ENCODE peak calls at places on chromosomes 5 and 9, in ten cellular contexts. A is heart right ventricle; C is stimulated activated CD4-positive, alpha-beta T cell treated with anti-CD3 and anti-CD28 coated beads, Interleukin-2, amount 100 ng/mL, for 24 hours; F is NCI-H1417; Z is T follicular helper cell; G is stimulated activated naive CD4-positive, alpha-beta T cell; X is T1000; L is NCI-H345; E is A549; R is activated T-cell treated with anti-CD3 and anti-CD28 coated beads, Interleukin-2, amount 50 U/mL, for 48 hours. I is an unnamed sample.

GRCh38 chr9:130461218-130461630 is 16.5 kb downstream of the ASS1 start:
- DNase-seq in F (peak), A (peak), Z (peak), L (peak), X (peak), C (peak), R (peak), G (peak), E (peak), I (no peak)

GRCh38 chr5:55278778-55279177 is 28.7 kb downstream of the DHX29 start:
- DNase-seq in F (no peak), R (no peak), Z (no peak), A (no peak), L (no peak), E (no peak), X (no peak), G (no peak), C (no peak), I (no peak)

GRCh38 chr5:99936911-99937310 is 598.3 kb upstream of the FAM174A start:
- DNase-seq in A (no peak), X (no peak), E (no peak), R (no peak), C (no peak), G (no peak), L (no peak), F (no peak), Z (no peak), I (no peak)

GRCh38 chr5:137627293-137627692 is 108.6 kb downstream of the KLHL3 start:
- DNase-seq in R (no peak), L (peak), Z (no peak), E (no peak), A (no peak), C (no peak), F (no peak), G (no peak), X (no peak), I (no peak)

GRCh38 chr9:83047839-83048775 is 14.8 kb downstream of the RASEF start:
- DNase-seq in X (no peak), C (no peak), L (no peak), Z (no peak), A (peak), F (no peak), G (no peak), R (no peak), E (peak), I (no peak)

GRCh38 chr5:175654807-175655206 is 3.1 kb upstream of the HRH2 start:
- DNase-seq in Z (no peak), E (no peak), R (peak), L (peak), G (no peak), C (no peak), A (no peak), F (no peak), X (no peak), I (no peak)

GRCh38 chr5:84450617-84451414 is 66.1 kb upstream of the EDIL3 start:
- DNase-seq in X (no peak), F (no peak), L (no peak), R (no peak), E (no peak), G (no peak), Z (no peak), C (no peak), A (no peak), I (no peak)

GRCh38 chr5:40321514-40321913 is 358.2 kb upstream of the PTGER4 start:
- DNase-seq in E (no peak), Z (no peak), F (no peak), G (no peak), X (no peak), R (no peak), L (no peak), A (no peak), C (no peak), I (no peak)

GRCh38 chr9:8899541-8899940 is 1100.0 kb upstream of the DMAC1 start:
- DNase-seq in X (no peak), R (no peak), Z (no peak), F (no peak), E (no peak), C (no peak), G (no peak), L (no peak), A (no peak), I (no peak)

GRCh38 chr5:71471193-71471592 is 15.7 kb downstream of the BDP1 start:
- DNase-seq in Z (no peak), C (no peak), R (no peak), E (no peak), G (no peak), X (peak), F (no peak), A (no peak), L (no peak), I (no peak)

GRCh38 chr5:114335391-114335790 is 26.5 kb upstream of the KCNN2 start:
- DNase-seq in C (no peak), R (no peak), E (no peak), F (no peak), X (no peak), L (no peak), Z (no peak), A (no peak), G (no peak), I (no peak)

GRCh38 chr9:14811844-14812243 is 89.3 kb upstream of the CER1 start:
- DNase-seq in F (no peak), E (no peak), Z (no peak), L (no peak), C (no peak), R (no peak), G (no peak), A (no peak), X (no peak), I (no peak)

GRCh38 chr9:34508951-34509350 is 13.8 kb downstream of the ENHO start:
- DNase-seq in R (no peak), C (no peak), G (no peak), X (no peak), L (no peak), E (no peak), A (no peak), F (no peak), Z (no peak), I (no peak)